ENCODE peak calls at places on chromosomes 4 and X, in nine cellular contexts. H is lower lobe of right lung; E is CD8-positive, alpha-beta memory T cell; M is Peyer's patch; T is WERI-Rb-1; Z is spleen; L is effector memory CD4-positive, alpha-beta T cell; N is CD4-positive, CD25-positive, alpha-beta regulatory T cell; B is adrenal gland. U is an unnamed sample.
A peak's percentile ranks its signal among the peaks of the same experiment; 100 is the strongest.

GRCh38 chrX:71151366-71151765 is 6.7 kb downstream of the NLGN3 start:
- DNase-seq in H (no peak), E (no peak), M (no peak), T (no peak), Z (no peak), L (no peak), N (no peak), B (no peak), U (no peak)

GRCh38 chr4:108224628-108225053 is 55.9 kb upstream of the LEF1 start:
- DNase-seq in H (no peak), E (no peak), M (no peak), T (no peak), Z (no peak), L (no peak), N (no peak), B (no peak), U (no peak)

GRCh38 chr4:39702716-39703115 is 4.8 kb downstream of the UBE2K start:
- DNase-seq in H (no peak), E (no peak), M (no peak), T (no peak), Z (no peak), L (no peak), N (no peak), B (no peak), U (no peak)

GRCh38 chr4:41538017-41538733 is at the start of gene LIMCH1:
- DNase-seq in H (peak; percentile 49), E (no peak), M (no peak), T (no peak), Z (peak; percentile 79), L (no peak), N (no peak), B (peak; percentile 37), U (peak; percentile 89)

GRCh38 chr4:56252561-56253152 is 134.6 kb downstream of the AASDH start:
- DNase-seq in H (no peak), E (no peak), M (no peak), T (no peak), Z (no peak), L (no peak), N (no peak), B (no peak), U (no peak)

GRCh38 chrX:119573840-119574393 is 446 bp upstream of the UBE2A start:
- DNase-seq in H (no peak), E (no peak), M (no peak), T (peak; percentile 8), Z (no peak), L (no peak), N (no peak), B (peak; percentile 36), U (peak; percentile 36)

GRCh38 chr4:39285853-39286252 is 80.3 kb downstream of the RFC1 start:
- DNase-seq in H (no peak), E (no peak), M (no peak), T (no peak), Z (no peak), L (no peak), N (no peak), B (no peak), U (no peak)

GRCh38 chrX:14497184-14497666 is 32.1 kb upstream of the GLRA2 start:
- DNase-seq in H (no peak), E (no peak), M (peak; percentile 17), T (no peak), Z (no peak), L (no peak), N (no peak), B (no peak), U (peak; percentile 19)

GRCh38 chr4:163048447-163048846 is 118.2 kb downstream of the NAF1 start:
- DNase-seq in H (no peak), E (no peak), M (no peak), T (peak; percentile 65), Z (no peak), L (no peak), N (no peak), B (no peak), U (no peak)

GRCh38 chr4:26325191-26325590 is 4.4 kb downstream of the RBPJ start:
- DNase-seq in H (no peak), E (no peak), M (no peak), T (peak; percentile 36), Z (no peak), L (no peak), N (no peak), B (no peak), U (no peak)

GRCh38 chrX:345020-345925 is 26.7 kb upstream of the GTPBP6 start:
- DNase-seq in H (peak; percentile 32), E (no peak), M (no peak), T (peak; percentile 5), Z (peak; percentile 43), L (no peak), N (no peak), B (no peak), U (peak; percentile 51)

GRCh38 chr4:114494257-114494803 is 104.3 kb upstream of the UGT8 start:
- DNase-seq in H (no peak), E (no peak), M (no peak), T (no peak), Z (no peak), L (no peak), N (no peak), B (no peak), U (no peak)

GRCh38 chr4:47674173-47674572 is 163.7 kb downstream of the CORIN start:
- DNase-seq in H (no peak), E (no peak), M (no peak), T (no peak), Z (no peak), L (no peak), N (no peak), B (no peak), U (no peak)

GRCh38 chrX:39470588-39471155 is 627.1 kb downstream of the BCOR start:
- DNase-seq in H (no peak), E (no peak), M (no peak), T (no peak), Z (no peak), L (no peak), N (no peak), B (no peak), U (peak; percentile 26)

GRCh38 chr4:142473218-142473959 is 372.7 kb downstream of the INPP4B start:
- DNase-seq in H (peak; percentile 46), E (no peak), M (no peak), T (no peak), Z (peak; percentile 76), L (no peak), N (no peak), B (no peak), U (no peak)

GRCh38 chrX:136627381-136627780 is 20.6 kb upstream of the CD40LG start:
- DNase-seq in H (no peak), E (no peak), M (no peak), T (no peak), Z (no peak), L (peak; percentile 43), N (no peak), B (no peak), U (no peak)

GRCh38 chrX:20067709-20068315 is 48.9 kb downstream of the MAP7D2 start:
- DNase-seq in H (peak; percentile 71), E (no peak), M (peak; percentile 21), T (no peak), Z (no peak), L (no peak), N (no peak), B (peak; percentile 50), U (peak; percentile 69)
- H3K27ac ChIP-seq in H (no peak overlapping the region), E (no peak overlapping the region), M (peak overlapping the region; percentile 31), T (no peak overlapping the region), Z (no peak overlapping the region), L (no peak overlapping the region), N (no peak overlapping the region), B (no peak overlapping the region), U (no peak overlapping the region)

DNA sequence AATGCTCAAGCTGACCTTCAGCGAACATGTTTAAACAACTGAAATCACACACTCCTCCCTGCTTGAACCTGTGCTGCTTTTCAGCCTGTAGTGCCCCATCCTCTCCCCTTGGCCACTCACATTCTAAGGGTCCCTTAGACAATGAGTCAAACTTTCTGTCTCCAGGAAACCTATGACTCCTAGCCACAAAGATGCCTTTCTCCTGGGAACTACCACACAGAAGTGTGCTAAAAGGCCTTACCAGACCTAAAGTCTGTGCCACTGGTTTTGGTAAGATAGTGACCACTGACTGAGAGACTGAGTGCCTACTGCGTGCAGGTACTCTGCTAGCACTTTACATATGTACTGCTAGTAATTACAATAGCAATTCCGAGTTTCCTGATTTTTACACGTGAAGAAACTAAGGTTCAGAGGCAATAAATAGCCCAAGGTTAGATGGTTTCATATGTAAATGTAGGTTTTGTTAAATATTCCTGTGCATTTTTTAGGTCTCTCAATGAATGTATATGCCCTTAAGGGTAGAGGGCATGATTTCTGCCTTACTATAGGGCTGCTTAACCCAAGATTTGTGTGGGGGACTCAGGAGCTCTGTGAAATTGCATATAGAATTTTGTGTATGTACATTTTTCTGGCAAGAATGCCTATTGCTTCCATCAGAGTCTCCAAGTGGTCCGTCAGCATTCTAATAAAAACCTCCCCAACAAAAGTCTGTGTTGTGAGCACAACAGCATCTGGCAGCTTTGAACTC is 71.1 kb downstream of the NSG1 start:
- DNase-seq in H (no peak), E (no peak), M (no peak), T (no peak), Z (no peak), L (no peak), N (no peak), B (no peak), U (no peak)
- H3K4me3 ChIP-seq in H (no peak overlapping the region), E (no peak overlapping the region), M (no peak overlapping the region), T (no peak overlapping the region), Z (no peak overlapping the region), L (no peak overlapping the region), N (no peak overlapping the region), B (no peak overlapping the region), U (no peak overlapping the region)

DNA sequence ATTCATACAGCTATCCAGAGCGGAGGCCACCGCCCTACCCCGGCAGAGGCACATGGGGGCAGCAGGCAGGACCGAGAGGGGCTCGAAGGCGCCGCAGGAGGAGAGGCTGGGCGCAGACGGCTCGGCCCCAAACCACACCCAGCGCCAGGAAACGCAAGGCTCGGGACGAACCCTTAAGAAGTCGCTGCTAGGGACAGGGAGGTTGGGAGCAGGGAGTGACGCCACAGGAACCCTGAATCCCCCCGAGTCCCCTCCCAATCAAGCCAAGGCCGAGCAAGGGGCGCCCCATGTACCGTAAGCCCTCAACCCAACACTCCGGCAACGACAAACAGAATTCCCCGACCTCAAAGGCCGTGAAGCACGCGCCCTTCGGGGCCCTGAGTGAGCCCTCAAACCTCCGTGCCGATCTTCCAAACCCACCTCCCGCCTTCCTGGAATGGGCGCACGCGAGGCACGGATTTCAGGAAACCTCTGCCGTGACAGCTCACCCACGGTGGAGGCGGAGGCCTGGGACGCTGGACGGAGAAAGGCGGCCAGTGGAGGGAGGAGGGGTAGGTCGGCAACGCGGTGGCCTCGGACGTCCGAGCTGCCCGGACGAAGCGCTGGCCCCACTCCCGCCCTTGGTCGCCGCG is 1.8 kb downstream of the ZFYVE28 start:
- DNase-seq in H (peak; percentile 53), E (no peak), M (no peak), T (peak; percentile 35), Z (peak; percentile 85), L (no peak), N (no peak), B (peak; percentile 46), U (no peak)
- H3K27ac ChIP-seq in H (peak overlapping the region; percentile 80), E (peak overlapping the region; percentile 41), M (peak overlapping the region; percentile 69), T (no peak overlapping the region), Z (peak overlapping the region; percentile 87), L (peak overlapping the region; percentile 44), N (peak overlapping the region; percentile 93), B (peak overlapping the region; percentile 72), U (no peak overlapping the region)

DNA sequence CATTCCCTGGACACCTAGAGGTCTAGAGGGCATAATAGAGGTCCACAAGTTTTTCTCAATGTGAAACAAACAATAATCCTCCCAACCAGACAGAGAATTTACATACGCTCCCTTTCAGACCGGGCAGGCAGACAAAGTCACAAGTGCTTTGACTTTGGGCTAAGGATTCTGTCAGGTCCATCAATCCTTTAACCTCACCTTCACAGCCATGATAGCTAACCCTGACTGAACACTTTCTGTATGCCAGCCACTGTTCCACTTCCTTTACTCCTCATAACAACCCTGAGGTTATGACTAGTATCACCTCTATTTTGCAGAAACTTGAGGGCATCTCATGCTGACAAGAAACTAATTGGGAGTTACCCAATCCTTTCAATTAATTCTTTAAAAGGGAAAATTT is 118.8 kb upstream of the AFF2 start:
- DNase-seq in H (no peak), E (no peak), M (no peak), T (no peak), Z (no peak), L (no peak), N (no peak), B (no peak), U (no peak)
- H3K4me3 ChIP-seq in H (peak overlapping the region; percentile 8), E (peak overlapping the region; percentile 44), M (peak overlapping the region; percentile 18), T (no peak overlapping the region), Z (peak overlapping the region; percentile 31), L (peak overlapping the region; percentile 30), N (peak overlapping the region; percentile 87), B (peak overlapping the region; percentile 23), U (no peak overlapping the region)